ENCODE peak calls at places on chromosomes 12 and 14, in five cellular contexts. F, T, I, S and O are unnamed samples.

GRCh38 chr14:75979071-75979571 is 2.7 kb downstream of the TGFB3 start:
- DNase-seq in F (peak; percentile 18), T (peak; percentile 62), I (peak; percentile 38), S (no peak), O (peak; percentile 8)

GRCh38 chr12:75816892-75817291 is 214.7 kb downstream of the PHLDA1 start:
- DNase-seq in F (peak; percentile 65), T (no peak), I (peak; percentile 79), S (no peak), O (no peak)

GRCh38 chr12:6360080-6360571 is 15.2 kb downstream of the SCNN1A start:
- DNase-seq in F (no peak), T (no peak), I (no peak), S (no peak), O (no peak)

GRCh38 chr14:21017528-21018245 is 7.2 kb downstream of the NDRG2 start:
- DNase-seq in F (no peak), T (no peak), I (no peak), S (no peak), O (no peak)

GRCh38 chr14:95039993-95040348 is 117.4 kb downstream of the DICER1 start:
- DNase-seq in F (no peak), T (no peak), I (no peak), S (no peak), O (no peak)

GRCh38 chr12:113334786-113335539 is at the start of gene SLC8B1:
- DNase-seq in F (peak; percentile 81), T (peak; percentile 95), I (peak; percentile 57), S (peak; percentile 83), O (peak; percentile 89)

GRCh38 chr14:20455355-20456300 is 602 bp downstream of the APEX1 start:
- DNase-seq in F (peak; percentile 97), T (no peak), I (peak; percentile 89), S (no peak), O (peak; percentile 75)

GRCh38 chr12:62943779-62944395 is 8.9 kb upstream of the PPM1H start:
- DNase-seq in F (no peak), T (no peak), I (no peak), S (no peak), O (no peak)

GRCh38 chr12:111858778-111859177 is 16.8 kb downstream of the MAPKAPK5 start:
- DNase-seq in F (no peak), T (no peak), I (no peak), S (no peak), O (peak; percentile 76)

GRCh38 chr14:22994762-22995275 is 12.5 kb upstream of the AJUBA start:
- DNase-seq in F (peak; percentile 62), T (peak; percentile 52), I (peak; percentile 48), S (no peak), O (peak; percentile 40)

GRCh38 chr14:35404496-35405303 is at the start of gene NFKBIA:
- DNase-seq in F (peak; percentile 95), T (peak; percentile 81), I (peak; percentile 88), S (peak; percentile 80), O (peak; percentile 89)
- H4K91ac ChIP-seq in F (peak within 1 kb of the TSS; percentile 80), T (no peak within 1 kb of the TSS), I (peak within 1 kb of the TSS; percentile 95), S (peak within 1 kb of the TSS; percentile 35), O (peak within 1 kb of the TSS; percentile 96)

DNA sequence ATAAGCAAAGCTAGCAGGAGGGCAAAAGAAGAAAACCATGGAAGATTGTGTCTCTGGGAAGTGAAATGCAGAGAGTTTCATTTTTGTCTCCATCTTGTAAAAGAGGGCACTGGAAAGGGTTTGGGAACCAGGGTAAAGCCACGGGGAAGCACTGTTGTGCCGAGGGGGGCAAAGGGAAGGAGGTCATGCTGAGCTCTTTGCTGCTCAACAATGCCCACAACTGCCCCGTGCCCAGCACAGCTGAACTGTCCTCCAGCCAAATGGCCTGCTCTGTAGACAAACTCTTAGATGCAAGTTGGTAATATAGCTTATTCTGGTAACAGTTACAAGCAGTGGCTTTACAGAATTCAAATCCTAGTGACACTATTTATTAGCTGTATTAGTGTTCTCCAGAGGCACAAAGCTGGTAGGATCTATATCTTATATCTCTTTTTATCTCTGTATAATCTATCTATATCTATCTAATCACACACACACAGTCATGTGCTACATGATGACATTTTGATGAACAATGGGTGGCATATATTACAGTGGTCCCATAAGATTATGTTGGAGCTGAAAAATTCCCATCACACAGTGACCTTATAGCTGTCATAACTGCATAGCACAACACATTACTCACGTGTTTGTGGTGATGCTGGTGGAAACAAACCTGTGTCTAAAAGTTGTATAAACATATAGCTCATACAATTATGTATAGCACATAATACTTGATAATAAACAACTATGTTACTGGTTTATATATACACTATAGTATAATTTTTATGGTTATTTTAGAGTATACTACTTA is 203.4 kb upstream of the DDHD1 start:
- DNase-seq in F (peak; percentile 8), T (peak; percentile 34), I (peak; percentile 44), S (no peak), O (peak; percentile 28)
- H4K91ac ChIP-seq in F (no peak overlapping the region), T (no peak overlapping the region), I (peak overlapping the region; percentile 8), S (no peak overlapping the region), O (no peak overlapping the region)

DNA sequence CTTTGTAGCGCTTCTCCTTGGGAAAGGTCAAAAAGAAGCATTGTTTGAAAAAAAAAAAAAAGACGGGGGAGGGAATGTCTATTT is at the start of gene LMO3:
- DNase-seq in F (no peak), T (no peak), I (no peak), S (no peak), O (no peak)
- H4K91ac ChIP-seq in F (no peak within 1 kb of the TSS), T (no peak within 1 kb of the TSS), I (no peak within 1 kb of the TSS), S (no peak within 1 kb of the TSS), O (no peak within 1 kb of the TSS)

GRCh38 chr12:56336361-56337167 is 2.1 kb upstream of the IL23A start:
- DNase-seq in F (no peak), T (no peak), I (no peak), S (no peak), O (peak; percentile 44)

GRCh38 chr12:56333679-56334489 is at the start of gene PAN2:
- DNase-seq in F (peak; percentile 97), T (peak; percentile 98), I (peak; percentile 97), S (peak; percentile 91), O (peak; percentile 92)

GRCh38 chr12:56332512-56333196 is 1.1 kb downstream of the PAN2 start:
- DNase-seq in F (no peak), T (no peak), I (no peak), S (no peak), O (no peak)

GRCh38 chr12:56333197-56333678 is 562 bp downstream of the PAN2 start:
- DNase-seq in F (no peak), T (no peak), I (no peak), S (no peak), O (no peak)

DNA sequence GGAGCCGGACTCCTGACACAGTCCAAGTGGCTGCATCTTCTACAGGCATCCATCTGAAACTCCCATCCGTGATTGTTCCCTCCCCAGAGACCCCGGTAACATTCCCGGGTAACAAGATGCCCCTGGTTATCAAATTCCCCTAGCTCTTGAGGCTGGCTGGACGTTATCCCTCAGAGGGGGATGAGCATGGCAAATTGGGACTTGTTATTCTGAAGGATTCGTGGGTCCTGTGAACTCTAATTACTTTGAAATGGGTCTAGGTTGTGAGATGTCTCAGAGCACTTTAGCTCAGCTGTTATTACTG is 642 bp upstream of the PAN2 start:
- DNase-seq in F (no peak), T (no peak), I (no peak), S (no peak), O (no peak)
- H4K91ac ChIP-seq in F (no peak overlapping the region), T (no peak overlapping the region), I (peak overlapping the region; percentile 58), S (no peak overlapping the region), O (peak overlapping the region; percentile 7)

GRCh38 chr12:57619434-57620244 is 8.4 kb downstream of the ARHGEF25 start:
- DNase-seq in F (no peak), T (peak; percentile 77), I (no peak), S (no peak), O (peak; percentile 59)

GRCh38 chr12:57620245-57620935 is 9.2 kb downstream of the ARHGEF25 start:
- DNase-seq in F (no peak), T (no peak), I (no peak), S (no peak), O (no peak)

GRCh38 chr12:57621497-57622292 is 10.5 kb downstream of the ARHGEF25 start:
- DNase-seq in F (peak; percentile 50), T (peak; percentile 76), I (peak; percentile 11), S (no peak), O (peak; percentile 20)

GRCh38 chr12:57622293-57623245 is 10.4 kb downstream of the B4GALNT1 start:
- DNase-seq in F (no peak), T (no peak), I (no peak), S (no peak), O (no peak)

GRCh38 chr12:57620936-57621496 is 9.8 kb downstream of the ARHGEF25 start:
- DNase-seq in F (peak; percentile 36), T (no peak), I (no peak), S (no peak), O (no peak)
- H4K91ac ChIP-seq in F (no peak overlapping the region), T (no peak overlapping the region), I (no peak overlapping the region), S (no peak overlapping the region), O (no peak overlapping the region)

DNA sequence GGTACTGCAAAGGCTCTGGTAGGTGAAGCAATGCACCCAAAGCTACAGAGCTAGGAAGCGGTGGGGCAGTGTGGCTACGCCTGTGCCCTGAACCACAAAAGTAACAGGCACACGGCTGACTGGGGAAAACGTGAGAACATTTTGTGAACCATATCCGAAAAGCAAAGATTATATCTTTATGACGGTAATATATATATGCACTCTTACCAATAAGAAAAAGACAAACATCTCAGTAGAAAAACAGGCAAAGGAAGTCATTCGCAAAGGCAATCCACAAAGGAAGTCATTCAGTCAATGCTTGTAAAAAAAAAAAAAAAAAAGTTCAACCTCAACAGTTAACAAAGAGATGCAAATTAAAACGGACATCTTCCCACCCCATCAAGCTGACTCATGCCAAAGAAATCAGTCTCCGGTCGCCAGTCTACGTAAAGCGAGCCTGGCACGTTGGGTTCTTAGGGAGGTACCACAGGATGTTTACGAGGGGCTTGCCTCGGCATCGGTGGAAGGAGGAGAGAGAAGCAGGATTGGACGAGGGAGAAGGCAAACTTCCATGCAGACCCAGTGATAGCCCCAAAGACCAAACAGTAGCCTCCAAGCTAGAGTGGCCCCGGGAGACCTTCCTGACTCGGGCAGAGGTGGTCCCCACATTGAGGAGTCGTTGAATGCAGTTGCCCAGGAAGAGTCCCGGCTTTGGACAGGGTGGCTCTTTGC is 39.4 kb upstream of the PPP2R5C start:
- DNase-seq in F (peak; percentile 88), T (peak; percentile 90), I (no peak), S (no peak), O (no peak)
- H4K91ac ChIP-seq in F (peak overlapping the region; percentile 59), T (no peak overlapping the region), I (no peak overlapping the region), S (no peak overlapping the region), O (no peak overlapping the region)

GRCh38 chr14:93333631-93334095 is 827 bp upstream of the BTBD7 start:
- DNase-seq in F (no peak), T (no peak), I (no peak), S (no peak), O (no peak)

GRCh38 chr14:93330609-93331000 is 2.2 kb downstream of the BTBD7 start:
- DNase-seq in F (no peak), T (no peak), I (no peak), S (no peak), O (peak; percentile 73)

GRCh38 chr14:93331375-93332031 is 1.3 kb downstream of the BTBD7 start:
- DNase-seq in F (peak; percentile 47), T (no peak), I (no peak), S (no peak), O (peak; percentile 42)

GRCh38 chr14:93332032-93332852 is 594 bp downstream of the BTBD7 start:
- DNase-seq in F (peak; percentile 68), T (no peak), I (peak; percentile 49), S (peak; percentile 61), O (peak; percentile 64)

GRCh38 chr14:93332853-93333630 is at the start of gene BTBD7:
- DNase-seq in F (peak; percentile 98), T (peak; percentile 93), I (peak; percentile 92), S (peak; percentile 93), O (peak; percentile 99)
- H4K91ac ChIP-seq in F (peak within 1 kb of the TSS; percentile 99), T (no peak within 1 kb of the TSS), I (peak within 1 kb of the TSS; percentile 61), S (no peak within 1 kb of the TSS), O (peak within 1 kb of the TSS; percentile 99)